ENCODE peak calls at places on chromosome 12, in nine cellular contexts. V is SHP77; Z is CD4-positive, CD25-positive, alpha-beta regulatory T cell; I is T-helper 2 cell; E is NCI-H2081; J is amygdala; G is NCI-H1417; L is adipocyte; F is HCT116. O is an unnamed sample.
A peak's percentile ranks its signal among the peaks of the same experiment; 100 is the strongest.

GRCh38 chr12:19744760-19745218 is 305.5 kb downstream of the AEBP2 start:
- DNase-seq in I (no peak), F (no peak), V (no peak), Z (no peak), L (no peak), J (no peak), G (peak; percentile 21), E (peak; percentile 68), O (peak; percentile 16)

GRCh38 chr12:99552022-99552421 is 95.5 kb upstream of the GARIN6 start:
- DNase-seq in L (no peak), E (no peak), J (no peak), F (no peak), Z (no peak), V (no peak), G (no peak), I (no peak), O (no peak)

GRCh38 chr12:71710276-71711125 is 24.6 kb downstream of the TMEM19 start:
- DNase-seq in F (peak; percentile 92), G (no peak), V (no peak), Z (no peak), E (no peak), J (no peak), I (no peak), L (peak; percentile 70), O (no peak)

GRCh38 chr12:121845699-121846098 is 13.0 kb downstream of the HPD start:
- DNase-seq in L (no peak), I (no peak), J (no peak), G (no peak), Z (no peak), E (no peak), V (no peak), F (no peak), O (no peak)

GRCh38 chr12:104516821-104517220 is 60.1 kb downstream of the CHST11 start:
- DNase-seq in J (no peak), G (no peak), F (no peak), Z (no peak), L (no peak), E (no peak), I (no peak), V (no peak), O (no peak)

GRCh38 chr12:46915082-46915481 is 89.3 kb upstream of the SLC38A4 start:
- DNase-seq in J (no peak), Z (no peak), F (no peak), E (no peak), I (no peak), L (peak; percentile 68), V (no peak), G (no peak), O (peak; percentile 11)

GRCh38 chr12:123106640-123107359 is 44.1 kb downstream of the PITPNM2 start:
- DNase-seq in J (no peak), V (peak; percentile 74), G (no peak), L (no peak), E (no peak), F (no peak), Z (peak; percentile 93), I (no peak), O (no peak)

GRCh38 chr12:79555006-79555925 is 135.5 kb downstream of the PAWR start:
- DNase-seq in L (peak; percentile 83), J (no peak), E (peak; percentile 37), I (no peak), V (no peak), Z (peak; percentile 11), F (peak; percentile 26), G (peak; percentile 68), O (peak; percentile 43)

GRCh38 chr12:110998165-110998564 is 77.8 kb upstream of the MYL2 start:
- DNase-seq in E (peak; percentile 11), I (no peak), F (no peak), V (no peak), J (no peak), G (peak; percentile 31), L (no peak), Z (no peak), O (no peak)

GRCh38 chr12:113800201-113800600 is 165.9 kb downstream of the RBM19 start:
- DNase-seq in I (no peak), J (no peak), Z (no peak), L (no peak), G (no peak), V (no peak), F (no peak), E (no peak), O (no peak)

GRCh38 chr12:7093486-7093885 is 1.2 kb upstream of the C1R start:
- DNase-seq in J (no peak), F (no peak), I (no peak), L (no peak), Z (no peak), E (no peak), G (peak; percentile 16), V (no peak), O (no peak)

GRCh38 chr12:130053641-130054040 is 108.6 kb upstream of the FZD10 start:
- DNase-seq in I (no peak), G (peak; percentile 89), F (no peak), J (no peak), E (no peak), Z (no peak), V (peak; percentile 8), L (no peak), O (peak; percentile 14)

GRCh38 chr12:33830070-33830469 is 192.2 kb upstream of the ALG10 start:
- DNase-seq in G (no peak), J (no peak), E (no peak), V (no peak), Z (no peak), I (no peak), F (no peak), L (no peak), O (no peak)

GRCh38 chr12:2779281-2779680 is 15.5 kb upstream of the FKBP4 start:
- DNase-seq in J (no peak), L (no peak), Z (no peak), G (no peak), V (no peak), I (no peak), E (no peak), F (no peak), O (no peak)

GRCh38 chr12:109178532-109178931 is 62.1 kb downstream of the ACACB start:
- DNase-seq in V (no peak), I (no peak), E (no peak), Z (no peak), F (no peak), L (no peak), J (no peak), G (peak; percentile 6), O (no peak)

GRCh38 chr12:132661972-132662371 is 25.2 kb downstream of the POLE start:
- DNase-seq in J (no peak), I (no peak), Z (no peak), L (no peak), E (no peak), F (no peak), V (no peak), G (no peak), O (no peak)

GRCh38 chr12:89993632-89994031 is 285.0 kb upstream of the ATP2B1 start:
- DNase-seq in G (no peak), F (no peak), J (no peak), I (no peak), Z (no peak), V (no peak), L (no peak), E (no peak), O (no peak)

GRCh38 chr12:92412931-92413685 is 267.5 kb upstream of the BTG1 start:
- DNase-seq in E (no peak), L (peak; percentile 5), Z (no peak), V (no peak), F (no peak), I (no peak), G (no peak), J (no peak), O (no peak)

GRCh38 chr12:84463756-84464495 is 448.7 kb downstream of the SLC6A15 start:
- DNase-seq in G (no peak), V (no peak), E (no peak), Z (no peak), L (peak; percentile 75), J (no peak), F (no peak), I (no peak), O (no peak)

GRCh38 chr12:8064131-8064530 is 2.0 kb downstream of the C3AR1 start:
- DNase-seq in Z (no peak), F (no peak), V (no peak), G (no peak), E (no peak), J (no peak), L (no peak), I (no peak), O (no peak)

GRCh38 chr12:56839489-56840442 is 76.6 kb downstream of the HSD17B6 start:
- DNase-seq in F (peak; percentile 48), E (peak; percentile 5), V (peak; percentile 28), J (peak; percentile 57), G (peak; percentile 49), L (peak; percentile 25), I (no peak), Z (peak; percentile 38), O (peak; percentile 50)

GRCh38 chr12:15278816-15279658 is 43.3 kb upstream of the PTPRO start:
- DNase-seq in J (no peak), G (peak; percentile 30), E (peak; percentile 96), V (no peak), I (no peak), F (no peak), Z (peak; percentile 36), L (no peak), O (peak; percentile 13)

GRCh38 chr12:91567100-91567485 is 384.5 kb upstream of the DCN start:
- DNase-seq in G (no peak), Z (no peak), L (no peak), V (no peak), E (no peak), I (no peak), J (no peak), F (no peak), O (no peak)

GRCh38 chr12:62581288-62582064 is 114.8 kb downstream of the MON2 start:
- DNase-seq in Z (peak; percentile 70), V (peak; percentile 9), J (no peak), G (peak; percentile 74), L (peak; percentile 84), I (no peak), F (peak; percentile 38), E (peak; percentile 37), O (peak; percentile 78)

GRCh38 chr12:111409403-111410228 is 3.9 kb downstream of the SH2B3 start:
- DNase-seq in G (peak; percentile 46), E (no peak), V (no peak), I (no peak), F (no peak), J (no peak), L (peak; percentile 79), Z (no peak), O (no peak)

GRCh38 chr12:114288071-114288470 is 117.9 kb downstream of the TBX5 start:
- DNase-seq in V (no peak), I (no peak), J (no peak), L (no peak), G (no peak), Z (no peak), E (no peak), F (no peak), O (no peak)

GRCh38 chr12:97568336-97569180 is 106.0 kb downstream of the RMST start:
- DNase-seq in L (no peak), Z (no peak), J (no peak), E (peak; percentile 38), F (no peak), I (no peak), V (peak; percentile 41), G (peak; percentile 20), O (no peak)

GRCh38 chr12:65536876-65537661 is 258.6 kb downstream of the MSRB3 start:
- DNase-seq in Z (no peak), J (no peak), F (peak; percentile 100), E (no peak), L (peak; percentile 97), V (no peak), I (no peak), G (no peak), O (no peak)

GRCh38 chr12:131218291-131219172 is 264.8 kb downstream of the ADGRD1 start:
- DNase-seq in I (no peak), J (no peak), F (no peak), G (no peak), E (no peak), V (no peak), Z (no peak), L (no peak), O (no peak)

GRCh38 chr12:92608418-92609091 is 94.2 kb upstream of the PLEKHG7 start:
- DNase-seq in Z (peak; percentile 30), G (peak; percentile 68), E (peak; percentile 47), F (peak; percentile 33), I (no peak), V (peak; percentile 23), L (peak; percentile 69), J (no peak), O (peak; percentile 73)

GRCh38 chr12:100413006-100413405 is 56.1 kb downstream of the SLC17A8 start:
- DNase-seq in I (no peak), J (no peak), G (no peak), L (no peak), Z (no peak), E (no peak), V (no peak), F (no peak), O (no peak)

O was measured in pons.